ENCODE peak calls at places on chromosome 1, in six cellular contexts. O, N, G, K, X and E are unnamed samples.
A peak's percentile ranks its signal among the peaks of the same experiment; 100 is the strongest.

GRCh38 chr1:8754993-8755392 is 62.4 kb downstream of the RERE start:
- DNase-seq in O (no peak), N (no peak), G (no peak), K (peak; percentile 70), X (no peak), E (no peak)

GRCh38 chr1:178341218-178341956 is 155.4 kb downstream of the CLEC20A start:
- DNase-seq in O (peak; percentile 89), N (peak; percentile 42), G (no peak), K (peak; percentile 11), X (peak; percentile 73), E (peak; percentile 43)

GRCh38 chr1:9161963-9162362 is 33.1 kb upstream of the GPR157 start:
- DNase-seq in O (no peak), N (no peak), G (no peak), K (no peak), X (no peak), E (no peak)

GRCh38 chr1:208176654-208177053 is 67.5 kb downstream of the PLXNA2 start:
- DNase-seq in O (no peak), N (no peak), G (no peak), K (no peak), X (no peak), E (no peak)

GRCh38 chr1:174358786-174359453 is 88.8 kb upstream of the GPR52 start:
- DNase-seq in O (no peak), N (no peak), G (no peak), K (no peak), X (no peak), E (no peak)

GRCh38 chr1:231558711-231559205 is 30.3 kb downstream of the TSNAX start:
- DNase-seq in O (no peak), N (no peak), G (no peak), K (no peak), X (no peak), E (no peak)

GRCh38 chr1:220917101-220917500 is 37.9 kb downstream of the HLX start:
- DNase-seq in O (no peak), N (no peak), G (no peak), K (no peak), X (no peak), E (no peak)

GRCh38 chr1:87933171-87933570 is 604.5 kb downstream of the LMO4 start:
- DNase-seq in O (no peak), N (no peak), G (no peak), K (no peak), X (no peak), E (no peak)

GRCh38 chr1:18943914-18944572 is 12.4 kb downstream of the IFFO2 start:
- DNase-seq in O (no peak), N (no peak), G (no peak), K (no peak), X (no peak), E (no peak)

GRCh38 chr1:70438529-70438928 is 27.5 kb downstream of the CTH start:
- DNase-seq in O (peak; percentile 5), N (no peak), G (no peak), K (no peak), X (no peak), E (no peak)

GRCh38 chr1:161196521-161197451 is 2.1 kb downstream of the ADAMTS4 start:
- DNase-seq in O (peak; percentile 90), N (peak; percentile 55), G (no peak), K (peak; percentile 88), X (no peak), E (no peak)
- H3K4me3 ChIP-seq in O (peak overlapping the region; percentile 45), N (peak overlapping the region; percentile 67), G (no peak overlapping the region), K (peak overlapping the region; percentile 57), X (peak overlapping the region; percentile 47), E (peak overlapping the region; percentile 40)

GRCh38 chr1:94730450-94730849 is 89.7 kb upstream of the SLC44A3 start:
- DNase-seq in O (no peak), N (no peak), G (no peak), K (no peak), X (no peak), E (no peak)
- H3K4me3 ChIP-seq in O (no peak overlapping the region), N (no peak overlapping the region), G (no peak overlapping the region), K (no peak overlapping the region), X (no peak overlapping the region), E (no peak overlapping the region)

GRCh38 chr1:232627645-232628334 is 2.1 kb downstream of the SIPA1L2 start:
- DNase-seq in O (no peak), N (no peak), G (no peak), K (peak; percentile 44), X (no peak), E (no peak)

GRCh38 chr1:232625319-232625868 is 4.5 kb downstream of the SIPA1L2 start:
- DNase-seq in O (no peak), N (no peak), G (no peak), K (no peak), X (no peak), E (no peak)

GRCh38 chr1:232624892-232625291 is 5.0 kb downstream of the SIPA1L2 start:
- DNase-seq in O (no peak), N (no peak), G (no peak), K (no peak), X (no peak), E (no peak)

GRCh38 chr1:232627171-232627570 is 2.8 kb downstream of the SIPA1L2 start:
- DNase-seq in O (no peak), N (no peak), G (no peak), K (no peak), X (no peak), E (no peak)

DNA sequence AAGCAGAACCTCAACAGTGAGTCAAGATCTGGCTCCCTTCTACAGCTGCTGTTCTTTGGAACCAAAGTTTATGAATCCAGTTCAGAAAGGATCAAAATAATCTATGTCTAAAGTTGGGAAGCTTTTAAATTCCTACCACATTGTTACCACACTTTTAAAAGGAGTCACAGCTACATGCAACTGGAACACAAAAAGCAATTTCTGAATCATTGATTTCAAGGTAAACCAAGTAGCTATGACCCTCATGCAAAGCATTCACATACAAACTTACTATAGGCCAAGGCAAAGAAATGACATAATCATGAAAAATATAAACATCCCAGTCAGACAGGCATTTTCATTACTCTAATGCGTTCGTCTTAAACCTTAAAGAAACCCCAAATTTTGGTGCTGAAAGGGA is 3.5 kb downstream of the SIPA1L2 start:
- DNase-seq in O (no peak), N (no peak), G (no peak), K (no peak), X (no peak), E (no peak)
- H3K4me3 ChIP-seq in O (no peak overlapping the region), N (peak overlapping the region; percentile 91), G (no peak overlapping the region), K (no peak overlapping the region), X (no peak overlapping the region), E (no peak overlapping the region)

GRCh38 chr1:23524163-23524562 is 6.9 kb downstream of the E2F2 start:
- DNase-seq in O (no peak), N (no peak), G (no peak), K (no peak), X (no peak), E (no peak)
- H3K4me3 ChIP-seq in O (no peak overlapping the region), N (no peak overlapping the region), G (no peak overlapping the region), K (no peak overlapping the region), X (no peak overlapping the region), E (no peak overlapping the region)

DNA sequence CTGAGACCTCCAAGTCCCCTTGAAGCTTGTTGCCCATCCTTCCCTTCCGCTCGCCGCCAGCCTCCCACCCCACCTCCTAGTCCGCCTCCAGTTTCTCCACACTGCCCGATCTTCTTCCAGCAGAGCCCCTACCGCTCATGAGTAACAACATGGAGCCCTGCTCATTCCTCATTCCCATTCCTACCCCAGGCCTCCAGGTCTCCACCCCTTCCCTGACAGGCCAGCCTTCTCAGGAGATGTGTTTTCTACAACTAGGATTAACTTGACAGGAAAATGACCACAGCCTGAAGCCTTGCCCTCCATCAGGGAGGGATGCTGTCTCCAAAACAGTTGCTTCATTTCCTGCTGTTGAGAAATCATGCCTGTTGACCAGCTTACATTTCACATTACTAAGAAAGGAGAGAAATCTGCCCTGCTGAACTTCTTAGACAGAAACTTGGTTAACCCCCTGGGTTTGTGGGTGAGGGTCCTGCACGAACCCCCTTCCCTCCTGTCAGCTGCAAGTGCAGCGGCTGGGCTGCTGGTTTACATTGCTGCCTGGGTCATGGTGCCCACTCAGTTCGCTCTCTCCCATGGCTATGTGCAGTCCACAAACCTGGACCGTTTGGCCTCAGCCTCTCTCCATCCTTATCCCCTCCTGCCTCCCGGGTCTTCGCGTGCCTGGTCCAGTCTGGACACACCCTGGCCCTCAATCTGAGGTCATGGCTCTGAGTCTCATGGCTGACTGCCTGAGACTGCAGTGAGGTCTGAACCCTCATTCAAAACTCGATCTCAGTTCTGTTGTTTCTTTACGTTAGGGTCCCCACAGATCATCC is 16.1 kb upstream of the CHI3L1 start:
- DNase-seq in O (peak; percentile 79), N (peak; percentile 58), G (no peak), K (no peak), X (no peak), E (no peak)
- H3K4me3 ChIP-seq in O (no peak overlapping the region), N (no peak overlapping the region), G (no peak overlapping the region), K (no peak overlapping the region), X (no peak overlapping the region), E (no peak overlapping the region)

GRCh38 chr1:209404577-209404976 is 178.9 kb upstream of the CAMK1G start:
- DNase-seq in O (no peak), N (no peak), G (no peak), K (no peak), X (no peak), E (no peak)

GRCh38 chr1:209406111-209406654 is 177.3 kb upstream of the CAMK1G start:
- DNase-seq in O (no peak), N (no peak), G (no peak), K (no peak), X (no peak), E (no peak)

GRCh38 chr1:209403921-209404320 is 179.6 kb upstream of the CAMK1G start:
- DNase-seq in O (no peak), N (no peak), G (no peak), K (no peak), X (no peak), E (no peak)

GRCh38 chr1:209402697-209403096 is 180.8 kb upstream of the CAMK1G start:
- DNase-seq in O (no peak), N (no peak), G (no peak), K (no peak), X (no peak), E (no peak)

DNA sequence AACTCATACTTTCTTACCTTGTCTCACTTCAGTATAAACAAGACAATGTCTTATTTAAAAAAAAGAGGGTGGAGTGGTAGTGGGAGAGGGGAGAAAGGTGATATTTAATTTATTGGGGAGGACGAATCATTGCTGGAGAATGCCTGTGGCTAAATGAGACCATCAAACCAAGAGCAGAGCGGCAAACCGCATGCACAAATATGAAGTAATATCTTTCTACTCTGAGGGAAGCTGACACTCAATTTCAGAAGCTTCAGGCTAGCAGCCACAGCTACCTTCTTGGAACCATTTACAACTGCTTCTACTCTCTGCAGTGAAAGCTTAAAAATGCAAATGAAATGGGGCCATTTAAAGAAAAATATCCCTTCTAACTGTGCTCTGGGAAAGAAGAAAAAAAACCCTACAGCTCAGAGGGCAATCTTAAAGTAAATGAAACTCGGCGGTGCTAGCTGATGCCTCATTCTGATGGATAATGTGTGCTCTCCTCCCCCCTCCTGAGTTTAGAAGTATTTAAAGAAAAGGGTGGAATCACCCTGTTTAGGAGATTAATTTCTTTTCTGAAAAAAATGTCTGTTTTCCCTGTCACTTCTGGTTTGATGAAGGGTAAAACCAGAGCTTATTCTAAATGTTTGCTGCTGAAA is 178.2 kb upstream of the CAMK1G start:
- DNase-seq in O (peak; percentile 29), N (no peak), G (no peak), K (no peak), X (no peak), E (no peak)
- H3K4me3 ChIP-seq in O (no peak overlapping the region), N (no peak overlapping the region), G (no peak overlapping the region), K (no peak overlapping the region), X (no peak overlapping the region), E (no peak overlapping the region)

GRCh38 chr1:17587693-17588047 is 48.2 kb downstream of the ARHGEF10L start:
- DNase-seq in O (peak; percentile 81), N (no peak), G (no peak), K (no peak), X (no peak), E (no peak)
- H3K4me3 ChIP-seq in O (no peak overlapping the region), N (no peak overlapping the region), G (no peak overlapping the region), K (no peak overlapping the region), X (no peak overlapping the region), E (no peak overlapping the region)